ENCODE peak calls at places on chromosome 4, in eight cellular contexts. N is tibial artery; D is HFFc6; F is GM12891; V is fibroblast of lung; T is caudate nucleus; H is germinal center; W is stimulated activated CD4-positive, alpha-beta T cell treated with anti-CD3 and anti-CD28 coated beads, Interleukin-2, amount 100 ng/mL, for 24 hours. P is an unnamed sample.

GRCh38 chr4:94472056-94472826 is 20.5 kb downstream of the PDLIM5 start:
- DNase-seq in H (no peak), N (no peak), F (no peak), T (no peak), D (peak), W (no peak), V (peak), P (no peak)

GRCh38 chr4:7157666-7158065 is 34.7 kb upstream of the SORCS2 start:
- DNase-seq in W (no peak), D (no peak), F (no peak), T (no peak), H (no peak), N (no peak), V (no peak), P (no peak)

GRCh38 chr4:120517966-120518365 is 404.6 kb downstream of the PRDM5 start:
- DNase-seq in T (no peak), D (peak), N (peak), F (no peak), V (peak), H (no peak), W (no peak), P (peak)

GRCh38 chr4:7003176-7003878 is 39.8 kb upstream of the TADA2B start:
- DNase-seq in H (no peak), V (no peak), D (no peak), F (no peak), T (no peak), N (no peak), W (no peak), P (no peak)

GRCh38 chr4:152708361-152708760 is 28.6 kb upstream of the TMEM154 start:
- DNase-seq in N (no peak), W (no peak), V (no peak), H (no peak), F (no peak), D (no peak), T (no peak), P (no peak)

GRCh38 chr4:42248986-42249385 is 96.5 kb upstream of the BEND4 start:
- DNase-seq in T (no peak), H (no peak), D (no peak), N (no peak), F (no peak), V (no peak), W (no peak), P (no peak)

GRCh38 chr4:160848901-160849735 is 1314.7 kb downstream of the FSTL5 start:
- DNase-seq in H (no peak), F (no peak), V (peak), N (no peak), D (no peak), W (no peak), T (no peak), P (no peak)

GRCh38 chr4:54229631-54230478 is 762 bp downstream of the PDGFRA start:
- DNase-seq in H (no peak), N (no peak), D (no peak), V (peak), W (no peak), T (no peak), F (no peak), P (peak)

GRCh38 chr4:7655549-7656243 is 221.0 kb upstream of the PSAPL1 start:
- DNase-seq in N (no peak), T (no peak), V (no peak), D (no peak), W (no peak), H (no peak), F (no peak), P (no peak)

GRCh38 chr4:6472387-6473263 is at the start of gene PPP2R2C:
- DNase-seq in F (no peak), D (no peak), N (no peak), W (peak), T (no peak), H (peak), V (no peak), P (no peak)

GRCh38 chr4:151355155-151355554 is 29.8 kb upstream of the SH3D19 start:
- DNase-seq in N (no peak), W (no peak), D (no peak), H (no peak), T (no peak), F (no peak), V (no peak), P (no peak)

GRCh38 chr4:183722738-183723560 is 63.9 kb downstream of the TRAPPC11 start:
- DNase-seq in N (peak), V (peak), W (peak), D (peak), F (peak), T (no peak), H (peak), P (peak)

GRCh38 chr4:24595662-24596061 is 11.3 kb upstream of the DHX15 start:
- DNase-seq in W (no peak), T (no peak), N (no peak), D (no peak), V (no peak), H (no peak), F (no peak), P (no peak)

P was measured in AG08396.